ENCODE peak calls at places on chromosomes 3 and 15, in seven cellular contexts. Y is RPMI7951; W is astrocyte of the spinal cord; F is amniotic epithelial cell; O is activated naive CD8-positive, alpha-beta T cell treated with anti-CD3 and anti-CD28 coated beads, Interleukin-2, amount 50 U/mL, for 24 hours; K is esophagus squamous epithelium; X is stimulated activated CD4-positive, alpha-beta T cell treated with anti-CD3 and anti-CD28 coated beads, Interleukin-1b, Interleukin-23, amount 100 ng/mL, for 1 hour. Z is an unnamed sample.

GRCh38 chr15:76961277-76962010 is 29.9 kb downstream of the RCN2 start:
- DNase-seq in Y (no peak), W (no peak), F (no peak), O (no peak), K (no peak), X (no peak), Z (no peak)

GRCh38 chr15:45268135-45268534 is 16.1 kb downstream of the SLC28A2 start:
- DNase-seq in Y (no peak), W (no peak), F (no peak), O (no peak), K (no peak), X (no peak), Z (no peak)

GRCh38 chr3:32106929-32107362 is 526 bp downstream of the GPD1L start:
- DNase-seq in Y (peak), W (peak), F (peak), O (no peak), K (no peak), X (no peak), Z (no peak)

GRCh38 chr3:22980346-22980745 is 222.8 kb upstream of the UBE2E2 start:
- DNase-seq in Y (peak), W (peak), F (peak), O (no peak), K (no peak), X (no peak), Z (no peak)

GRCh38 chr15:80978685-80979084 is 10.9 kb downstream of the MESD start:
- DNase-seq in Y (peak), W (peak), F (peak), O (no peak), K (no peak), X (no peak), Z (no peak)

GRCh38 chr15:69990566-69991391 is 106.9 kb downstream of the TLE3 start:
- DNase-seq in Y (no peak), W (no peak), F (no peak), O (no peak), K (no peak), X (no peak), Z (no peak)

GRCh38 chr3:130850044-130850797 is 43.7 kb upstream of the ATP2C1 start:
- DNase-seq in Y (peak), W (peak), F (peak), O (peak), K (no peak), X (peak), Z (no peak)

GRCh38 chr3:170132335-170132734 is 49.2 kb downstream of the PHC3 start:
- DNase-seq in Y (peak), W (no peak), F (no peak), O (peak), K (no peak), X (no peak), Z (no peak)

GRCh38 chr15:67746022-67746421 is 79.3 kb upstream of the SKOR1 start:
- DNase-seq in Y (no peak), W (no peak), F (peak), O (no peak), K (no peak), X (no peak), Z (no peak)